ENCODE peak calls at places on chromosome 20, in eight cellular contexts. One of them, this sample, is unnamed.

GRCh38 chr20:1871807-1872455 is 23.3 kb upstream of the SIRPA start:
- DNase-seq in mucosa of descending colon: no peak
- DNase-seq in Calu3: no peak
- DNase-seq in GM12865: peak
- DNase-seq in choroid plexus epithelial cell: no peak
- DNase-seq in lower leg skin: no peak
- DNase-seq in H1: no peak
- DNase-seq in NB4: no peak
- DNase-seq in this sample: no peak

GRCh38 chr20:22691369-22692118 is 107.2 kb upstream of the FOXA2 start:
- DNase-seq in H1: peak
- DNase-seq in lower leg skin: peak
- DNase-seq in mucosa of descending colon: peak
- DNase-seq in choroid plexus epithelial cell: peak
- DNase-seq in GM12865: peak
- DNase-seq in Calu3: peak
- DNase-seq in NB4: peak
- DNase-seq in this sample: peak

GRCh38 chr20:57980526-57980925 is 247.9 kb downstream of the ANKRD60 start:
- DNase-seq in mucosa of descending colon: no peak
- DNase-seq in H1: no peak
- DNase-seq in GM12865: no peak
- DNase-seq in NB4: no peak
- DNase-seq in choroid plexus epithelial cell: no peak
- DNase-seq in lower leg skin: no peak
- DNase-seq in Calu3: no peak
- DNase-seq in this sample: no peak

GRCh38 chr20:53677447-53678314 is 84.0 kb upstream of the ZNF217 start:
- DNase-seq in GM12865: no peak
- DNase-seq in lower leg skin: no peak
- DNase-seq in choroid plexus epithelial cell: peak
- DNase-seq in H1: no peak
- DNase-seq in Calu3: peak
- DNase-seq in NB4: peak
- DNase-seq in mucosa of descending colon: no peak
- DNase-seq in this sample: no peak

GRCh38 chr20:59028812-59029211 is 3.3 kb downstream of the ATP5F1E start:
- DNase-seq in mucosa of descending colon: no peak
- DNase-seq in GM12865: no peak
- DNase-seq in choroid plexus epithelial cell: no peak
- DNase-seq in H1: no peak
- DNase-seq in Calu3: no peak
- DNase-seq in lower leg skin: no peak
- DNase-seq in NB4: no peak
- DNase-seq in this sample: no peak

GRCh38 chr20:14360386-14360785 is 23.0 kb upstream of the FLRT3 start:
- DNase-seq in mucosa of descending colon: no peak
- DNase-seq in H1: no peak
- DNase-seq in Calu3: no peak
- DNase-seq in lower leg skin: no peak
- DNase-seq in choroid plexus epithelial cell: peak
- DNase-seq in NB4: no peak
- DNase-seq in GM12865: no peak
- DNase-seq in this sample: no peak

GRCh38 chr20:37315293-37316110 is 26.0 kb downstream of the MANBAL start:
- DNase-seq in H1: no peak
- DNase-seq in choroid plexus epithelial cell: peak
- DNase-seq in lower leg skin: peak
- DNase-seq in mucosa of descending colon: peak
- DNase-seq in GM12865: peak
- DNase-seq in Calu3: no peak
- DNase-seq in NB4: peak
- DNase-seq in this sample: peak

GRCh38 chr20:4740774-4741431 is 19.2 kb downstream of the PRND start:
- DNase-seq in choroid plexus epithelial cell: peak
- DNase-seq in H1: peak
- DNase-seq in GM12865: peak
- DNase-seq in Calu3: peak
- DNase-seq in mucosa of descending colon: peak
- DNase-seq in NB4: peak
- DNase-seq in lower leg skin: no peak
- DNase-seq in this sample: peak

GRCh38 chr20:23606652-23607049 is 934 bp upstream of the CST9 start:
- DNase-seq in NB4: peak
- DNase-seq in lower leg skin: peak
- DNase-seq in H1: peak
- DNase-seq in mucosa of descending colon: peak
- DNase-seq in GM12865: peak
- DNase-seq in choroid plexus epithelial cell: peak
- DNase-seq in Calu3: peak
- DNase-seq in this sample: peak

GRCh38 chr20:36155629-36155971 is 1.1 kb downstream of the EPB41L1 start:
- DNase-seq in mucosa of descending colon: no peak
- DNase-seq in NB4: no peak
- DNase-seq in lower leg skin: no peak
- DNase-seq in Calu3: no peak
- DNase-seq in GM12865: no peak
- DNase-seq in choroid plexus epithelial cell: no peak
- DNase-seq in H1: no peak
- DNase-seq in this sample: no peak

GRCh38 chr20:57288676-57289075 is 22.2 kb upstream of the BMP7 start:
- DNase-seq in H1: no peak
- DNase-seq in Calu3: no peak
- DNase-seq in choroid plexus epithelial cell: no peak
- DNase-seq in GM12865: no peak
- DNase-seq in mucosa of descending colon: no peak
- DNase-seq in NB4: no peak
- DNase-seq in lower leg skin: no peak
- DNase-seq in this sample: no peak

GRCh38 chr20:51800769-51801219 is 1.5 kb downstream of the SALL4 start:
- DNase-seq in choroid plexus epithelial cell: peak
- DNase-seq in Calu3: peak
- DNase-seq in NB4: no peak
- DNase-seq in H1: no peak
- DNase-seq in GM12865: no peak
- DNase-seq in lower leg skin: no peak
- DNase-seq in mucosa of descending colon: no peak
- DNase-seq in this sample: peak

GRCh38 chr20:32062776-32063170 is 10.7 kb downstream of the HCK start:
- DNase-seq in choroid plexus epithelial cell: no peak
- DNase-seq in Calu3: no peak
- DNase-seq in mucosa of descending colon: no peak
- DNase-seq in GM12865: peak
- DNase-seq in lower leg skin: peak
- DNase-seq in NB4: peak
- DNase-seq in H1: no peak
- DNase-seq in this sample: peak

GRCh38 chr20:58402305-58402704 is 13.3 kb downstream of the VAPB start:
- DNase-seq in choroid plexus epithelial cell: no peak
- DNase-seq in GM12865: peak
- DNase-seq in mucosa of descending colon: no peak
- DNase-seq in lower leg skin: no peak
- DNase-seq in NB4: no peak
- DNase-seq in Calu3: no peak
- DNase-seq in H1: no peak
- DNase-seq in this sample: no peak

GRCh38 chr20:5621305-5621704 is 128.9 kb upstream of the SHLD1 start:
- DNase-seq in Calu3: no peak
- DNase-seq in mucosa of descending colon: no peak
- DNase-seq in lower leg skin: peak
- DNase-seq in H1: no peak
- DNase-seq in choroid plexus epithelial cell: no peak
- DNase-seq in GM12865: no peak
- DNase-seq in NB4: no peak
- DNase-seq in this sample: no peak

GRCh38 chr20:38725959-38726848 is 1.9 kb downstream of the SLC32A1 start:
- DNase-seq in Calu3: peak
- DNase-seq in NB4: peak
- DNase-seq in H1: no peak
- DNase-seq in choroid plexus epithelial cell: no peak
- DNase-seq in GM12865: peak
- DNase-seq in mucosa of descending colon: peak
- DNase-seq in lower leg skin: no peak
- DNase-seq in this sample: peak

GRCh38 chr20:48191200-48191599 is 405.9 kb upstream of the SULF2 start:
- DNase-seq in GM12865: no peak
- DNase-seq in Calu3: peak
- DNase-seq in NB4: no peak
- DNase-seq in mucosa of descending colon: no peak
- DNase-seq in H1: no peak
- DNase-seq in lower leg skin: no peak
- DNase-seq in choroid plexus epithelial cell: no peak
- DNase-seq in this sample: no peak

GRCh38 chr20:62161347-62161746 is 17.8 kb downstream of the SS18L1 start:
- DNase-seq in NB4: no peak
- DNase-seq in mucosa of descending colon: no peak
- DNase-seq in lower leg skin: no peak
- DNase-seq in Calu3: peak
- DNase-seq in choroid plexus epithelial cell: peak
- DNase-seq in H1: no peak
- DNase-seq in GM12865: no peak
- DNase-seq in this sample: no peak

GRCh38 chr20:50514035-50514337 is 3.8 kb downstream of the PTPN1 start:
- DNase-seq in H1: no peak
- DNase-seq in NB4: no peak
- DNase-seq in mucosa of descending colon: no peak
- DNase-seq in Calu3: no peak
- DNase-seq in choroid plexus epithelial cell: no peak
- DNase-seq in lower leg skin: no peak
- DNase-seq in GM12865: no peak
- DNase-seq in this sample: no peak

GRCh38 chr20:41352666-41353065 is 12.0 kb downstream of the LPIN3 start:
- DNase-seq in lower leg skin: no peak
- DNase-seq in H1: no peak
- DNase-seq in GM12865: no peak
- DNase-seq in NB4: peak
- DNase-seq in mucosa of descending colon: no peak
- DNase-seq in choroid plexus epithelial cell: no peak
- DNase-seq in Calu3: no peak
- DNase-seq in this sample: no peak
- TF ChIP-seq CTCF in lower leg skin: no peak
- TF ChIP-seq CTCF in H1: peak
- TF ChIP-seq CTCF in GM12865: no peak
- TF ChIP-seq CTCF in NB4: no peak
- TF ChIP-seq CTCF in mucosa of descending colon: no peak
- TF ChIP-seq CTCF in choroid plexus epithelial cell: peak
- TF ChIP-seq CTCF in Calu3: no peak
- TF ChIP-seq CTCF in this sample: no peak

GRCh38 chr20:327041-327945 is 1.9 kb downstream of the SOX12 start:
- DNase-seq in GM12865: peak
- DNase-seq in mucosa of descending colon: peak
- DNase-seq in lower leg skin: peak
- DNase-seq in Calu3: peak
- DNase-seq in H1: peak
- DNase-seq in choroid plexus epithelial cell: peak
- DNase-seq in NB4: peak
- DNase-seq in this sample: peak

GRCh38 chr20:325889-326644 is 715 bp downstream of the SOX12 start:
- DNase-seq in mucosa of descending colon: peak
- DNase-seq in choroid plexus epithelial cell: peak
- DNase-seq in NB4: peak
- DNase-seq in Calu3: peak
- DNase-seq in GM12865: peak
- DNase-seq in lower leg skin: peak
- DNase-seq in H1: no peak
- DNase-seq in this sample: peak

GRCh38 chr20:326645-327031 is 1.3 kb downstream of the SOX12 start:
- DNase-seq in H1: no peak
- DNase-seq in NB4: peak
- DNase-seq in choroid plexus epithelial cell: peak
- DNase-seq in Calu3: peak
- DNase-seq in GM12865: no peak
- DNase-seq in mucosa of descending colon: peak
- DNase-seq in lower leg skin: peak
- DNase-seq in this sample: no peak

GRCh38 chr20:325043-325888 is at the start of gene SOX12:
- DNase-seq in H1: no peak
- DNase-seq in GM12865: peak
- DNase-seq in Calu3: peak
- DNase-seq in choroid plexus epithelial cell: peak
- DNase-seq in lower leg skin: peak
- DNase-seq in NB4: peak
- DNase-seq in mucosa of descending colon: peak
- DNase-seq in this sample: peak

DNA sequence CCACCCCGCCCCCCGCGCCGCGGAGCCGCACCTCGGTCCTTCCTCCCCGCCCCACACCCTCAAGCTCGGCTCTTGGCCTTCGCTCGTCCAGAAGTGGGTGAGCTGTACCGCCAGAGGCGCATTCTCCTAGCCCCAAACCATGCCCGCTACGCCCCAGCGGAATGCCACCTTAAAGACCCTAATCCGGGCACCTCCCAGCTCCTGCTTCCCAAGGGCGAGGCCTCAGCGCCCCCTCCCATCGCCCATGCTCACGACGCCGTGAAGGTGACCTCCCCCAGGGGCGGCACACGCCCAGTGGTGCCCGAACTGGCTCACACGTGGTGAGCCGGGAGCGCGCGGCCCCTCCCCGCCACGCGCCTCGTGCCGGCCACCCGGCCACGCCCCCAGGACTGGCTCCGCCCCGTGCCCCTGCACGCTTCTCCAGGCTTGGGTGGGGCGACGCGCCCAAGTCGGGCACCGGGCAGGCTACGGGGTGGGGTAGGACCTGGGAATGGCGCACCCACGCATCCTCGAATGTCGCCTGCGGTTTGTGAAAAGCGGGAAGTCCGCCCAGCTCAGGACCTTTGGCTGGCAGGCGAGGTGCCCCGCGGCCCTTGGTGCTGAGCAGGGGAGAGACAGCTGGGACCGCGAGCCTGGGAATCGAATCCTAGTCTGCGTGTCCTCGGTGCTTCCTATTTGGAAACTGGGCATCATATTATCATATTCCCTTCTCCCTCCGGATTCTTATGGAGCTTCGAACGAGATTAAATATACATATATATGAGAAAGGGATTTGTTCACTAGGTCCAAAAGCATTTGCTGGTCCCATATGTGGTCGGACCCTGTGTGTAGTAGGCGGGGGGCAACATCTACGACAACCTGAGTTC is 942 bp upstream of the SOX12 start:
- DNase-seq in H1: no peak
- DNase-seq in choroid plexus epithelial cell: peak
- DNase-seq in GM12865: peak
- DNase-seq in mucosa of descending colon: peak
- DNase-seq in NB4: peak
- DNase-seq in lower leg skin: peak
- DNase-seq in Calu3: peak
- DNase-seq in this sample: peak
- TF ChIP-seq CTCF in H1: peak
- TF ChIP-seq CTCF in choroid plexus epithelial cell: peak
- TF ChIP-seq CTCF in GM12865: peak
- TF ChIP-seq CTCF in mucosa of descending colon: no peak
- TF ChIP-seq CTCF in NB4: peak
- TF ChIP-seq CTCF in lower leg skin: no peak
- TF ChIP-seq CTCF in Calu3: no peak
- TF ChIP-seq CTCF in this sample: no peak

GRCh38 chr20:10225439-10226080 is 6.9 kb downstream of the SNAP25 start:
- DNase-seq in choroid plexus epithelial cell: no peak
- DNase-seq in Calu3: no peak
- DNase-seq in NB4: peak
- DNase-seq in mucosa of descending colon: no peak
- DNase-seq in lower leg skin: no peak
- DNase-seq in H1: no peak
- DNase-seq in GM12865: peak
- DNase-seq in this sample: no peak
- TF ChIP-seq CTCF in choroid plexus epithelial cell: peak
- TF ChIP-seq CTCF in Calu3: no peak
- TF ChIP-seq CTCF in NB4: peak
- TF ChIP-seq CTCF in mucosa of descending colon: no peak
- TF ChIP-seq CTCF in lower leg skin: no peak
- TF ChIP-seq CTCF in H1: no peak
- TF ChIP-seq CTCF in GM12865: no peak
- TF ChIP-seq CTCF in this sample: peak

GRCh38 chr20:10910535-10911239 is 236.9 kb upstream of the JAG1 start:
- DNase-seq in Calu3: no peak
- DNase-seq in mucosa of descending colon: no peak
- DNase-seq in NB4: no peak
- DNase-seq in lower leg skin: no peak
- DNase-seq in H1: no peak
- DNase-seq in choroid plexus epithelial cell: peak
- DNase-seq in GM12865: no peak
- DNase-seq in this sample: no peak
- TF ChIP-seq CTCF in Calu3: no peak
- TF ChIP-seq CTCF in mucosa of descending colon: no peak
- TF ChIP-seq CTCF in NB4: no peak
- TF ChIP-seq CTCF in lower leg skin: no peak
- TF ChIP-seq CTCF in H1: no peak
- TF ChIP-seq CTCF in choroid plexus epithelial cell: peak
- TF ChIP-seq CTCF in GM12865: no peak
- TF ChIP-seq CTCF in this sample: no peak